ENCODE peak calls at places on chromosomes 12 and 14, in nine cellular contexts. I is NCI-H1092; M is tibial nerve; Z is right cardiac atrium; E is fibroblast of mammary gland; T is endodermal cell; S is activated naive CD4-positive, alpha-beta T cell treated with anti-CD3 and anti-CD28 coated beads, Interleukin-2, amount 50 U/mL, for 72 hours; N is HTR-8/SVneo; W is tibial artery. D is an unnamed sample.

GRCh38 chr12:58104443-58104842 is 163.1 kb downstream of the ATP23 start:
- DNase-seq in I (no peak), Z (no peak), M (no peak), W (no peak), S (no peak), T (no peak), E (no peak), N (no peak), D (no peak)

GRCh38 chr12:6987956-6988573 is 17.4 kb downstream of the EMG1 start:
- DNase-seq in M (no peak), T (no peak), S (no peak), I (no peak), E (no peak), N (no peak), Z (no peak), W (no peak), D (no peak)

GRCh38 chr14:65210118-65210826 is 108.0 kb upstream of the MAX start:
- DNase-seq in N (no peak), M (no peak), W (no peak), T (no peak), E (peak; percentile 65), Z (no peak), S (no peak), I (no peak), D (no peak)

GRCh38 chr12:88698471-88698870 is 118.2 kb upstream of the KITLG start:
- DNase-seq in M (no peak), T (no peak), I (no peak), W (no peak), S (no peak), N (no peak), E (no peak), Z (no peak), D (no peak)

GRCh38 chr12:22684124-22684523 is 59.2 kb downstream of the ETNK1 start:
- DNase-seq in W (no peak), Z (no peak), I (no peak), M (no peak), T (no peak), N (no peak), S (no peak), E (no peak), D (no peak)

GRCh38 chr12:47014474-47014873 is 64.9 kb upstream of the PCED1B start:
- DNase-seq in E (peak; percentile 78), T (no peak), S (no peak), W (no peak), M (no peak), N (peak; percentile 32), I (no peak), Z (no peak), D (no peak)

GRCh38 chr12:3888654-3889053 is 15.5 kb upstream of the PARP11 start:
- DNase-seq in M (no peak), S (no peak), T (no peak), E (no peak), N (no peak), Z (no peak), W (no peak), I (no peak), D (no peak)

GRCh38 chr12:76784600-76785051 is 20.7 kb downstream of the ZDHHC17 start:
- DNase-seq in W (no peak), T (no peak), S (no peak), N (no peak), I (no peak), Z (no peak), E (peak; percentile 64), M (no peak), D (no peak)

GRCh38 chr14:75303415-75303814 is 24.8 kb downstream of the FOS start:
- DNase-seq in Z (peak; percentile 43), S (no peak), T (peak; percentile 83), E (peak; percentile 72), N (peak; percentile 91), W (peak; percentile 78), M (peak; percentile 63), I (peak; percentile 61), D (peak; percentile 47)

GRCh38 chr14:70708717-70709570 is 67.2 kb downstream of the TTC9 start:
- DNase-seq in M (no peak), W (no peak), N (no peak), I (no peak), Z (no peak), S (no peak), E (no peak), T (peak; percentile 63), D (no peak)

GRCh38 chr12:53200458-53201169 is 6.4 kb downstream of the ITGB7 start:
- DNase-seq in M (no peak), E (no peak), T (no peak), N (no peak), I (no peak), Z (no peak), W (no peak), S (peak; percentile 75), D (no peak)

GRCh38 chr12:41264281-41264680 is 76.2 kb downstream of the PDZRN4 start:
- DNase-seq in E (peak; percentile 11), Z (no peak), I (no peak), S (no peak), N (no peak), W (no peak), M (no peak), T (no peak), D (no peak)

GRCh38 chr12:53324113-53324778 is 2.8 kb upstream of the AAAS start:
- DNase-seq in T (peak; percentile 75), E (no peak), W (no peak), I (no peak), S (peak; percentile 69), Z (no peak), M (no peak), N (no peak), D (peak; percentile 28)

GRCh38 chr12:67919406-67919805 is 69.8 kb upstream of the IFNG-AS1 start:
- DNase-seq in Z (no peak), I (no peak), E (peak; percentile 50), M (no peak), S (no peak), W (no peak), T (no peak), N (peak; percentile 11), D (no peak)

GRCh38 chr14:104267895-104268294 is 129.5 kb downstream of the KIF26A start:
- DNase-seq in T (peak; percentile 36), W (no peak), N (no peak), Z (no peak), S (no peak), M (no peak), E (no peak), I (no peak), D (no peak)

GRCh38 chr12:78418919-78419318 is 445.7 kb upstream of the SYT1 start:
- DNase-seq in W (no peak), S (no peak), T (no peak), M (no peak), N (no peak), Z (no peak), E (no peak), I (no peak), D (no peak)

GRCh38 chr14:79608426-79608825 is 602.9 kb downstream of the DIO2 start:
- DNase-seq in E (no peak), M (no peak), W (no peak), I (no peak), S (no peak), N (no peak), Z (no peak), T (no peak), D (no peak)

GRCh38 chr12:122834921-122835692 is at the start of gene HIP1R:
- DNase-seq in W (peak; percentile 69), Z (no peak), N (no peak), I (no peak), S (peak; percentile 71), E (no peak), M (no peak), T (peak; percentile 89), D (no peak)

GRCh38 chr14:22977684-22978486 is 4.5 kb downstream of the AJUBA start:
- DNase-seq in N (peak; percentile 82), I (no peak), S (no peak), T (peak; percentile 95), E (peak; percentile 55), M (no peak), W (peak; percentile 76), Z (no peak), D (peak; percentile 46)

GRCh38 chr12:93199831-93200236 is 177.9 kb upstream of the NUDT4 start:
- DNase-seq in S (no peak), I (no peak), E (peak; percentile 10), Z (no peak), N (no peak), T (no peak), M (no peak), W (no peak), D (no peak)

GRCh38 chr12:102232446-102232845 is 34.8 kb upstream of the PMCH start:
- DNase-seq in N (no peak), S (no peak), W (no peak), Z (no peak), T (no peak), M (no peak), I (no peak), E (peak; percentile 77), D (no peak)

GRCh38 chr12:120404271-120404670 is 33.6 kb upstream of the COX6A1 start:
- DNase-seq in I (no peak), E (peak; percentile 3), S (no peak), T (peak; percentile 69), M (no peak), W (no peak), N (no peak), Z (no peak), D (no peak)

GRCh38 chr12:108778053-108778452 is 46.7 kb upstream of the CORO1C start:
- DNase-seq in N (no peak), I (no peak), W (no peak), T (no peak), M (no peak), Z (no peak), E (no peak), S (no peak), D (no peak)

GRCh38 chr12:42130670-42131402 is 13.8 kb downstream of the GXYLT1 start:
- DNase-seq in I (no peak), T (no peak), E (peak; percentile 77), N (no peak), Z (peak; percentile 57), W (peak; percentile 73), S (no peak), M (no peak), D (no peak)

GRCh38 chr14:58118097-58118496 is 33.9 kb downstream of the ARMH4 start:
- DNase-seq in I (no peak), E (no peak), S (no peak), T (no peak), W (no peak), N (no peak), M (no peak), Z (no peak), D (no peak)

GRCh38 chr14:53613404-53614253 is 343.0 kb downstream of the BMP4 start:
- DNase-seq in Z (no peak), I (peak; percentile 72), E (peak; percentile 10), T (peak; percentile 76), N (peak; percentile 28), M (no peak), W (no peak), S (no peak), D (no peak)

GRCh38 chr14:32329146-32329545 is at the start of gene AKAP6:
- DNase-seq in I (no peak), M (no peak), Z (no peak), E (peak; percentile 18), T (no peak), N (no peak), W (no peak), S (no peak), D (no peak)

GRCh38 chr12:65826513-65827171 is 2.4 kb downstream of the HMGA2 start:
- DNase-seq in I (no peak), Z (no peak), T (peak; percentile 68), W (no peak), E (peak; percentile 80), N (peak; percentile 10), S (no peak), M (no peak), D (no peak)

GRCh38 chr12:125185740-125186470 is 120.7 kb downstream of the AACS start:
- DNase-seq in Z (peak; percentile 81), W (peak; percentile 74), I (no peak), N (peak; percentile 58), S (no peak), E (peak; percentile 52), T (peak; percentile 98), M (no peak), D (peak; percentile 82)

GRCh38 chr14:61927521-61927920 is 165.3 kb downstream of the SNAPC1 start:
- DNase-seq in W (no peak), T (peak; percentile 57), Z (no peak), E (peak; percentile 19), S (no peak), N (peak; percentile 82), M (no peak), I (no peak), D (no peak)

GRCh38 chr14:79424462-79424861 is 786.8 kb downstream of the DIO2 start:
- DNase-seq in M (no peak), W (no peak), Z (no peak), T (no peak), N (no peak), S (no peak), I (no peak), E (peak; percentile 40), D (no peak)